ENCODE peak calls at places on chromosomes 3 and 15, in nine cellular contexts. B is breast epithelium; O is neural progenitor cell; Q is naive thymus-derived CD4-positive, alpha-beta T cell; D is GM23248; V is fibroblast of lung; C is CD8-positive, alpha-beta memory T cell; P is left lung; R is endodermal cell. J is an unnamed sample.

GRCh38 chr3:12180218-12180617 is 21.5 kb upstream of the TIMP4 start:
- DNase-seq in B (peak; percentile 67), O (no peak), Q (no peak), D (peak; percentile 68), V (peak; percentile 88), C (no peak), P (peak; percentile 90), R (no peak), J (peak; percentile 68)

GRCh38 chr3:142275856-142276255 is 50.5 kb upstream of the GK5 start:
- DNase-seq in B (no peak), O (no peak), Q (no peak), D (peak; percentile 86), V (peak; percentile 95), C (no peak), P (no peak), R (no peak), J (peak; percentile 48)

GRCh38 chr3:196080997-196081833 is 675 bp downstream of the TFRC start:
- DNase-seq in B (peak; percentile 32), O (peak; percentile 71), Q (peak; percentile 66), D (peak; percentile 75), V (peak; percentile 36), C (peak; percentile 52), P (peak; percentile 92), R (peak; percentile 82), J (peak; percentile 36)

GRCh38 chr3:136146981-136147729 is 49.0 kb downstream of the MSL2 start:
- DNase-seq in B (no peak), O (no peak), Q (no peak), D (peak; percentile 22), V (peak; percentile 36), C (no peak), P (no peak), R (no peak), J (no peak)

GRCh38 chr3:74584782-74585181 is 29.7 kb downstream of the CNTN3 start:
- DNase-seq in B (no peak), O (no peak), Q (no peak), D (no peak), V (no peak), C (no peak), P (no peak), R (no peak), J (no peak)

GRCh38 chr3:67521053-67521646 is 133.3 kb downstream of the SUCLG2 start:
- DNase-seq in B (no peak), O (no peak), Q (no peak), D (no peak), V (no peak), C (no peak), P (no peak), R (no peak), J (no peak)

GRCh38 chr3:148882288-148882687 is 17.2 kb downstream of the CPA3 start:
- DNase-seq in B (no peak), O (no peak), Q (no peak), D (peak; percentile 59), V (peak; percentile 74), C (no peak), P (no peak), R (no peak), J (no peak)

GRCh38 chr3:126918223-126918622 is 64.7 kb upstream of the PLXNA1 start:
- DNase-seq in B (no peak), O (no peak), Q (no peak), D (no peak), V (no peak), C (no peak), P (no peak), R (no peak), J (no peak)

GRCh38 chr3:57729339-57730039 is 26.6 kb upstream of the SLMAP start:
- DNase-seq in B (no peak), O (no peak), Q (no peak), D (peak; percentile 40), V (peak; percentile 78), C (no peak), P (no peak), R (no peak), J (no peak)

GRCh38 chr3:69086133-69086722 is 1.5 kb downstream of the ARL6IP5 start:
- DNase-seq in B (peak; percentile 90), O (peak; percentile 13), Q (no peak), D (peak; percentile 94), V (peak; percentile 95), C (peak; percentile 48), P (peak; percentile 88), R (peak; percentile 58), J (peak; percentile 95)

GRCh38 chr3:120095226-120096165 is 1.2 kb upstream of the GSK3B start:
- DNase-seq in B (peak; percentile 91), O (peak; percentile 93), Q (peak; percentile 79), D (peak; percentile 96), V (peak; percentile 92), C (peak; percentile 87), P (peak; percentile 97), R (peak; percentile 92), J (peak; percentile 88)

GRCh38 chr15:67083135-67083766 is 17.8 kb downstream of the SMAD3 start:
- DNase-seq in B (no peak), O (no peak), Q (no peak), D (peak; percentile 74), V (no peak), C (no peak), P (no peak), R (no peak), J (no peak)

GRCh38 chr3:71784914-71785593 is at the start of gene PROK2:
- DNase-seq in B (no peak), O (peak; percentile 76), Q (peak; percentile 14), D (peak; percentile 49), V (no peak), C (peak; percentile 8), P (peak; percentile 89), R (peak; percentile 79), J (no peak)

GRCh38 chr3:138426211-138426610 is 8.2 kb upstream of the ESYT3 start:
- DNase-seq in B (no peak), O (peak; percentile 46), Q (no peak), D (peak; percentile 50), V (peak; percentile 14), C (no peak), P (no peak), R (peak; percentile 43), J (no peak)

GRCh38 chr3:55859305-55859704 is 372.2 kb upstream of the WNT5A start:
- DNase-seq in B (no peak), O (no peak), Q (no peak), D (no peak), V (no peak), C (no peak), P (no peak), R (no peak), J (no peak)

GRCh38 chr15:48619446-48619845 is 26.1 kb downstream of the FBN1 start:
- DNase-seq in B (no peak), O (no peak), Q (no peak), D (no peak), V (no peak), C (no peak), P (no peak), R (no peak), J (no peak)

GRCh38 chr3:20846081-20846480 is 660.1 kb upstream of the SGO1 start:
- DNase-seq in B (no peak), O (no peak), Q (no peak), D (no peak), V (no peak), C (no peak), P (no peak), R (no peak), J (no peak)

GRCh38 chr3:103699228-103699627 is 1264.4 kb downstream of the ZPLD1 start:
- DNase-seq in B (no peak), O (no peak), Q (no peak), D (no peak), V (no peak), C (no peak), P (no peak), R (no peak), J (no peak)

GRCh38 chr3:62379206-62379834 is 6.0 kb upstream of the FEZF2 start:
- DNase-seq in B (no peak), O (peak; percentile 87), Q (no peak), D (no peak), V (no peak), C (no peak), P (no peak), R (peak; percentile 78), J (no peak)
- H3K27me3 ChIP-seq in B (peaks cover 87% of the 10 kb centered on the region), O (peaks cover 100% of the 10 kb centered on the region), Q (peaks cover 6% of the 10 kb centered on the region), D (peaks cover 89% of the 10 kb centered on the region), V (peaks cover 66% of the 10 kb centered on the region), C (peaks cover 8% of the 10 kb centered on the region), P (peaks cover 77% of the 10 kb centered on the region), R (peaks cover 93% of the 10 kb centered on the region), J (peaks cover 89% of the 10 kb centered on the region)

DNA sequence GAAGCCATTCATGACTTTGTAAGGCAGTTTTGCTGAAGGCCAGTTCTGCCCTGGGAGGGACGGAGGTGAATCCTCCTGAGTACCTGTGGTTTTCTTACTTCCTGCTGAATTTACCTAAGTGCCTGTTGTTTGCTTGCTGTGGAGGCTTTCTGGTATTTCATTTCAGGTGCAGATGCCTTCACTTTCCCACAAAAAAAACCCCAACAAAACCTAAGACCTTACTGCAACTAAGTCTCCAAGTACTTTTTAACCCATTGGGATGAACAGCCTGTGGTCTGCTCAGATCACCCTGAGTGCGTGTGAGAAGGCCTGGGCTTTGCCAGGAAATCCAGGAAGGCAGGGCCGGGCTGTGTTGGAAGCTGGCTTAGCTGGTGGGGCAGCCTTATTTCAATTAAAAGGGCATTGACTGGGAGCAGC is 65.3 kb downstream of the IGF1R start:
- DNase-seq in B (peak; percentile 55), O (no peak), Q (peak; percentile 31), D (peak; percentile 55), V (peak; percentile 39), C (no peak), P (no peak), R (no peak), J (peak; percentile 72)
- H3K4me1 ChIP-seq in B (peaks cover 5% of the 10 kb centered on the region), O (peaks cover 34% of the 10 kb centered on the region), Q (peaks cover 47% of the 10 kb centered on the region), D (peaks cover 26% of the 10 kb centered on the region), V (peaks cover 1% of the 10 kb centered on the region), C (peaks cover 42% of the 10 kb centered on the region), P (peaks cover 56% of the 10 kb centered on the region), R (no peaks in the 10 kb centered on the region), J (peaks cover 6% of the 10 kb centered on the region)

DNA sequence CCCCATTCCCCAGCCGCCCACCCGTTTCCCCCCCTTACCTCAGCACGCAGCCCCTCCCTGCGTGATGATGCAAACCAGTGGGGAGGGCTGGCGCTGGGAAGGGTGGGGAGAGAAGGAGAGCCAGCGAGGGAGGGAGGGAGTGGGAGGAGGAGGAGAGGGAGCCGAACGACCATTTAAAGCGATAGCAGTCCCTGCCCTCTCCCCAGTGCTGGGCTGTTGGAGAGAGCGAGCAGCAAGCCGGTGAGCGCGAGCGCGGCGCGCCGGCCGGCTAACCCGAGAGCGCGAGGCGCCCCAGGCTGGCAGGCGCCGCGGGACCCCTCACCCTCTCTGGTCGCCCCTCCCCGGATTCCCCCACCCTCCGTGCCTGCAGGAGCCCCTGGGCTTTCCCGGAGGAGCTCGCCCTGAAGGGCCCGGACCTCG is at the start of gene GRM7:
- DNase-seq in B (no peak), O (peak; percentile 79), Q (no peak), D (no peak), V (peak; percentile 83), C (no peak), P (peak; percentile 69), R (peak; percentile 83), J (no peak)
- H3K27me3 ChIP-seq in B (peaks cover 51% of the 10 kb centered on the region), O (peaks cover 99% of the 10 kb centered on the region), Q (no peaks in the 10 kb centered on the region), D (no peaks in the 10 kb centered on the region), V (no peaks in the 10 kb centered on the region), C (no peaks in the 10 kb centered on the region), P (peaks cover 33% of the 10 kb centered on the region), R (peaks cover 98% of the 10 kb centered on the region), J (peaks cover 47% of the 10 kb centered on the region)

DNA sequence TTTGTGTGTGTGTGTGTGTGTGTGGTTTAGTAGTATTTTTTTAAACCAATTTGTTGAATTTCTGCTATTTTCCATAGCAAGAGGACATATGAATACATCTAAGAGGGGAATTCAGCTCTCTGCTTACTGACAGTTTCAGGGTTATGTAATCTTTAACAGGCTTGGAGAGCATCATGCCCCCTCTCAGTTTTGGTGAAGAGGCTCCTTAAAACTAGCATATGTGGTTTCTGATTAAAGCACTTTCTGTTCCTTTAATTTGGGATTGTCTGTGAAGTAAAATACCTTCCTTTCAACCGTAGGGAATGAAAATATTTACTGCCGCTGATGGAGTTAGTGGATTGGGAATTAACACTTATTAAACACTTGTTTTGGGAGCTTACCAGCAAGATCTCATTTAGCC is 19.4 kb upstream of the NFKBIZ start:
- DNase-seq in B (no peak), O (no peak), Q (no peak), D (no peak), V (no peak), C (no peak), P (no peak), R (no peak), J (no peak)
- H3K4me1 ChIP-seq in B (no peaks in the 10 kb centered on the region), O (peaks cover 19% of the 10 kb centered on the region), Q (peaks cover 40% of the 10 kb centered on the region), D (peaks cover 37% of the 10 kb centered on the region), V (peaks cover 4% of the 10 kb centered on the region), C (peaks cover 38% of the 10 kb centered on the region), P (peaks cover 56% of the 10 kb centered on the region), R (peaks cover 10% of the 10 kb centered on the region), J (peaks cover 21% of the 10 kb centered on the region)